ENCODE peak calls at places on chromosomes 5 and 9, in eight cellular contexts. G is ureter, D is NCI-H146, C is dorsolateral prefrontal cortex, H is T-helper 9 cell, N is HT1080, Y is GM04503, R is progenitor cell of endocrine pancreas. B is an unnamed sample.

GRCh38 chr5:139856694-139857093 is 61.1 kb downstream of the PSD2 start:
- DNase-seq in G (no peak), D (no peak), C (no peak), H (no peak), N (no peak), Y (no peak), R (no peak), B (peak)

GRCh38 chr9:71769175-71770165 is 1.2 kb upstream of the CEMIP2 start:
- DNase-seq in G (peak), D (peak), C (peak), H (peak), N (peak), Y (no peak), R (peak), B (peak)

GRCh38 chr9:133275105-133276000 is at the start of gene ABO:
- DNase-seq in G (no peak), D (peak), C (no peak), H (no peak), N (no peak), Y (no peak), R (peak), B (no peak)

GRCh38 chr9:1429328-1429727 is 379.2 kb downstream of the DMRT2 start:
- DNase-seq in G (no peak), D (no peak), C (no peak), H (no peak), N (no peak), Y (no peak), R (no peak), B (peak)

GRCh38 chr9:114889802-114890224 is 40.6 kb downstream of the TNFSF8 start:
- DNase-seq in G (no peak), D (no peak), C (no peak), H (no peak), N (peak), Y (no peak), R (no peak), B (peak)

GRCh38 chr5:122403256-122403655 is 91.2 kb downstream of the SNCAIP start:
- DNase-seq in G (no peak), D (peak), C (no peak), H (no peak), N (no peak), Y (no peak), R (no peak), B (no peak)

GRCh38 chr5:61162832-61163567 is 732 bp upstream of the SMIM15 start:
- DNase-seq in G (no peak), D (peak), C (no peak), H (peak), N (peak), Y (no peak), R (no peak), B (peak)

GRCh38 chr5:23084815-23085214 is 231.7 kb upstream of the CDH12 start:
- DNase-seq in G (no peak), D (no peak), C (no peak), H (no peak), N (peak), Y (no peak), R (no peak), B (peak)

GRCh38 chr9:93132287-93132927 is 1.6 kb downstream of the NINJ1 start:
- DNase-seq in G (peak), D (no peak), C (peak), H (no peak), N (no peak), Y (peak), R (no peak), B (no peak)

GRCh38 chr5:115309751-115310370 is 13.4 kb upstream of the CCDC112 start:
- DNase-seq in G (no peak), D (peak), C (no peak), H (no peak), N (peak), Y (no peak), R (no peak), B (peak)

GRCh38 chr5:71836547-71837112 is 117.6 kb downstream of the CARTPT start:
- DNase-seq in G (no peak), D (no peak), C (no peak), H (no peak), N (no peak), Y (no peak), R (no peak), B (no peak)

GRCh38 chr9:137423810-137424291 is 658 bp downstream of the NOXA1 start:
- DNase-seq in G (peak), D (peak), C (no peak), H (no peak), N (no peak), Y (no peak), R (no peak), B (peak)

GRCh38 chr9:131668439-131669233 is 71.2 kb downstream of the RAPGEF1 start:
- DNase-seq in G (no peak), D (no peak), C (peak), H (peak), N (peak), Y (peak), R (no peak), B (peak)

GRCh38 chr5:34449639-34450038 is 206.5 kb upstream of the RAI14 start:
- DNase-seq in G (no peak), D (no peak), C (no peak), H (no peak), N (no peak), Y (no peak), R (no peak), B (no peak)

GRCh38 chr5:172688735-172689572 is 47.9 kb downstream of the NEURL1B start:
- DNase-seq in G (peak), D (no peak), C (no peak), H (no peak), N (no peak), Y (no peak), R (no peak), B (no peak)

GRCh38 chr5:180591249-180591887 is at the start of gene SCGB3A1:
- DNase-seq in G (no peak), D (no peak), C (no peak), H (no peak), N (no peak), Y (no peak), R (no peak), B (no peak)

GRCh38 chr5:9034671-9035070 is 511.2 kb downstream of the SEMA5A start:
- DNase-seq in G (no peak), D (no peak), C (no peak), H (no peak), N (peak), Y (no peak), R (no peak), B (no peak)

GRCh38 chr9:126208359-126208758 is 118.3 kb upstream of the MVB12B start:
- DNase-seq in G (no peak), D (no peak), C (no peak), H (no peak), N (no peak), Y (no peak), R (no peak), B (no peak)

GRCh38 chr5:176803027-176803942 is 7.1 kb upstream of the UNC5A start:
- DNase-seq in G (no peak), D (peak), C (no peak), H (no peak), N (no peak), Y (no peak), R (no peak), B (peak)

GRCh38 chr5:173293817-173294672 is 34.2 kb downstream of the STC2 start:
- DNase-seq in G (peak), D (peak), C (peak), H (peak), N (peak), Y (no peak), R (peak), B (peak)

B was measured in NCI-H345.